ENCODE peak calls at places on chromosome 14, in four cellular contexts. One of them, this sample, is unnamed.

GRCh38 chr14:59154383-59154782 is 34.1 kb upstream of the DAAM1 start:
- DNase-seq in breast epithelium: no peak
- DNase-seq in activated CD8-positive, alpha-beta T cell treated with anti-CD3 and anti-CD28 coated beads for 36 hours: no peak
- DNase-seq in body of pancreas: no peak
- DNase-seq in this sample: no peak

GRCh38 chr14:103711516-103712431 is 3.5 kb downstream of the XRCC3 start:
- DNase-seq in body of pancreas: no peak
- DNase-seq in activated CD8-positive, alpha-beta T cell treated with anti-CD3 and anti-CD28 coated beads for 36 hours: no peak
- DNase-seq in breast epithelium: peak; percentile 81
- DNase-seq in this sample: no peak

GRCh38 chr14:84323963-84324362 is 1206.0 kb upstream of the FLRT2 start:
- DNase-seq in activated CD8-positive, alpha-beta T cell treated with anti-CD3 and anti-CD28 coated beads for 36 hours: no peak
- DNase-seq in breast epithelium: no peak
- DNase-seq in body of pancreas: no peak
- DNase-seq in this sample: no peak

GRCh38 chr14:29865299-29865698 is 62.3 kb downstream of the PRKD1 start:
- DNase-seq in activated CD8-positive, alpha-beta T cell treated with anti-CD3 and anti-CD28 coated beads for 36 hours: no peak
- DNase-seq in body of pancreas: no peak
- DNase-seq in breast epithelium: no peak
- DNase-seq in this sample: no peak

GRCh38 chr14:101851716-101852395 is 90.3 kb downstream of the PPP2R5C start:
- DNase-seq in body of pancreas: no peak
- DNase-seq in activated CD8-positive, alpha-beta T cell treated with anti-CD3 and anti-CD28 coated beads for 36 hours: no peak
- DNase-seq in breast epithelium: no peak
- DNase-seq in this sample: no peak

GRCh38 chr14:90785474-90785873 is 30.8 kb downstream of the TTC7B start:
- DNase-seq in activated CD8-positive, alpha-beta T cell treated with anti-CD3 and anti-CD28 coated beads for 36 hours: no peak
- DNase-seq in body of pancreas: peak; percentile 12
- DNase-seq in breast epithelium: no peak
- DNase-seq in this sample: no peak

GRCh38 chr14:38366374-38366773 is 110.5 kb upstream of the CLEC14A start:
- DNase-seq in breast epithelium: no peak
- DNase-seq in activated CD8-positive, alpha-beta T cell treated with anti-CD3 and anti-CD28 coated beads for 36 hours: no peak
- DNase-seq in body of pancreas: no peak
- DNase-seq in this sample: no peak

GRCh38 chr14:60095781-60096450 is 4.2 kb downstream of the PCNX4 start:
- DNase-seq in activated CD8-positive, alpha-beta T cell treated with anti-CD3 and anti-CD28 coated beads for 36 hours: no peak
- DNase-seq in breast epithelium: no peak
- DNase-seq in body of pancreas: no peak
- DNase-seq in this sample: no peak

GRCh38 chr14:65356327-65356836 is 56.1 kb upstream of the FUT8 start:
- DNase-seq in breast epithelium: peak; percentile 32
- DNase-seq in activated CD8-positive, alpha-beta T cell treated with anti-CD3 and anti-CD28 coated beads for 36 hours: peak; percentile 58
- DNase-seq in body of pancreas: no peak
- DNase-seq in this sample: no peak

GRCh38 chr14:34113051-34113511 is 162.2 kb upstream of the EGLN3 start:
- DNase-seq in body of pancreas: no peak
- DNase-seq in activated CD8-positive, alpha-beta T cell treated with anti-CD3 and anti-CD28 coated beads for 36 hours: no peak
- DNase-seq in breast epithelium: peak; percentile 34
- DNase-seq in this sample: no peak

GRCh38 chr14:93430889-93431670 is at the start of gene UNC79:
- DNase-seq in activated CD8-positive, alpha-beta T cell treated with anti-CD3 and anti-CD28 coated beads for 36 hours: peak; percentile 18
- DNase-seq in body of pancreas: peak; percentile 75
- DNase-seq in breast epithelium: no peak
- DNase-seq in this sample: peak; percentile 68

GRCh38 chr14:72604133-72604532 is 289.8 kb downstream of the DPF3 start:
- DNase-seq in body of pancreas: no peak
- DNase-seq in breast epithelium: no peak
- DNase-seq in activated CD8-positive, alpha-beta T cell treated with anti-CD3 and anti-CD28 coated beads for 36 hours: no peak
- DNase-seq in this sample: no peak

GRCh38 chr14:68306265-68306933 is 486.5 kb downstream of the ZFP36L1 start:
- DNase-seq in activated CD8-positive, alpha-beta T cell treated with anti-CD3 and anti-CD28 coated beads for 36 hours: no peak
- DNase-seq in breast epithelium: no peak
- DNase-seq in body of pancreas: no peak
- DNase-seq in this sample: no peak

GRCh38 chr14:55270832-55271571 is at the start of gene FBXO34:
- DNase-seq in body of pancreas: peak; percentile 100
- DNase-seq in activated CD8-positive, alpha-beta T cell treated with anti-CD3 and anti-CD28 coated beads for 36 hours: peak; percentile 100
- DNase-seq in breast epithelium: peak; percentile 98
- DNase-seq in this sample: peak; percentile 100

GRCh38 chr14:61644834-61645233 is 50.5 kb upstream of the HIF1A start:
- DNase-seq in body of pancreas: no peak
- DNase-seq in breast epithelium: no peak
- DNase-seq in activated CD8-positive, alpha-beta T cell treated with anti-CD3 and anti-CD28 coated beads for 36 hours: no peak
- DNase-seq in this sample: no peak

GRCh38 chr14:103385994-103386491 is 828 bp downstream of the MARK3 start:
- DNase-seq in breast epithelium: no peak
- DNase-seq in activated CD8-positive, alpha-beta T cell treated with anti-CD3 and anti-CD28 coated beads for 36 hours: peak; percentile 59
- DNase-seq in body of pancreas: peak; percentile 41
- DNase-seq in this sample: no peak

GRCh38 chr14:87901196-87901595 is 91.8 kb downstream of the GALC start:
- DNase-seq in body of pancreas: no peak
- DNase-seq in activated CD8-positive, alpha-beta T cell treated with anti-CD3 and anti-CD28 coated beads for 36 hours: no peak
- DNase-seq in breast epithelium: no peak
- DNase-seq in this sample: no peak

GRCh38 chr14:96055065-96055752 is 16.0 kb downstream of the C14orf132 start:
- DNase-seq in activated CD8-positive, alpha-beta T cell treated with anti-CD3 and anti-CD28 coated beads for 36 hours: no peak
- DNase-seq in breast epithelium: no peak
- DNase-seq in body of pancreas: no peak
- DNase-seq in this sample: no peak

GRCh38 chr14:96058606-96059200 is 19.5 kb downstream of the C14orf132 start:
- DNase-seq in activated CD8-positive, alpha-beta T cell treated with anti-CD3 and anti-CD28 coated beads for 36 hours: no peak
- DNase-seq in breast epithelium: no peak
- DNase-seq in body of pancreas: no peak
- DNase-seq in this sample: peak; percentile 40

GRCh38 chr14:96057738-96058137 is 18.6 kb downstream of the C14orf132 start:
- DNase-seq in body of pancreas: no peak
- DNase-seq in breast epithelium: no peak
- DNase-seq in activated CD8-positive, alpha-beta T cell treated with anti-CD3 and anti-CD28 coated beads for 36 hours: no peak
- DNase-seq in this sample: no peak

GRCh38 chr14:96055753-96056508 is 16.8 kb downstream of the C14orf132 start:
- DNase-seq in activated CD8-positive, alpha-beta T cell treated with anti-CD3 and anti-CD28 coated beads for 36 hours: no peak
- DNase-seq in breast epithelium: no peak
- DNase-seq in body of pancreas: no peak
- DNase-seq in this sample: no peak

DNA sequence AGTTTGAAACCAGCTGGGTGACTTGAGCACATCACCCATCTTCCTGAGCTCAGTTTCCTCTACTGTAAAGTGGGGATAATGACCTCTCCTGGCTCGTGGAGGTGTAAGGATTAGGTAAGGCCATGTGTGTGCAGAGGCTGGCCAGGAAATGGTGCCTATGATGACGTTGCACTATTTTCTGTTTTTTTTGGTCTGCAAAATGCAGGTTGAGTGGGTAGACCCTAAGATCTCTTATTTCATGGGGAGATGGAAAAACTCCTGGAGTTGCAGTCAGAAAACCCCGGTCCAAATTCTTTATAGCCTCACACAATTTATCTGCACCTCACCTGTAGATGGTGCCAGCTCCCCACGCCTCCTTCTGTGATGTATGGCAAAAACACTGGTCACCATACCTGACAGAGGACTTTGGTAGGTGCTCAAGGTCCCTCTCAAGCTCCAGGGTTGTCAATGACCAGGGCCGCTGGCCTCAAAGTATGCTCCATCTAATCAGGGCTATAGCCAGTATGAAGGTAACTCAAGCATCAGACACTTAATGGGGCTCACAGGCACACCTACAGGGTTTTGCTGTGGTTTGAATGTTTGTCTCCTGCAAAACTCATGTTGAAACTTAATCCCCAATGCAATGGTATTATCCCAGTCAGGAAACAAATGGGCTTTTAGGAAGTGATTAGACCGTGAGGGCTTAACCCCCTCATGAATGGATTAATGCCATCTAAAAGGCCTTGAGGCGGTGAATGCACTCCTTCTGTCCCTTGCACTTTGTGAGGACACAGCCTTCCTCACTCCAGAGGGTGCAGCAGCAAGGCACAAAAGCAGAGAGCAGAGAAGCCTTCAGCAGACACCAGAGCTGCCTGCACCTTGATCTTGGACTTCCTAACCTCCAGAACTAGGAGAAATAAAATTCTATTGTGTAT is 17.6 kb downstream of the C14orf132 start:
- DNase-seq in body of pancreas: no peak
- DNase-seq in activated CD8-positive, alpha-beta T cell treated with anti-CD3 and anti-CD28 coated beads for 36 hours: peak; percentile 10
- DNase-seq in breast epithelium: no peak
- DNase-seq in this sample: no peak
- TF ChIP-seq CTCF in body of pancreas: peak; percentile 28
- TF ChIP-seq CTCF in activated CD8-positive, alpha-beta T cell treated with anti-CD3 and anti-CD28 coated beads for 36 hours: no peak
- TF ChIP-seq CTCF in breast epithelium: no peak
- TF ChIP-seq CTCF in this sample: no peak

GRCh38 chr14:31403707-31404106 is 16.6 kb downstream of the HEATR5A start:
- DNase-seq in breast epithelium: no peak
- DNase-seq in body of pancreas: no peak
- DNase-seq in activated CD8-positive, alpha-beta T cell treated with anti-CD3 and anti-CD28 coated beads for 36 hours: no peak
- DNase-seq in this sample: no peak

GRCh38 chr14:31408421-31408820 is 11.9 kb downstream of the HEATR5A start:
- DNase-seq in activated CD8-positive, alpha-beta T cell treated with anti-CD3 and anti-CD28 coated beads for 36 hours: no peak
- DNase-seq in breast epithelium: no peak
- DNase-seq in body of pancreas: no peak
- DNase-seq in this sample: no peak

GRCh38 chr14:31405599-31406251 is 14.6 kb downstream of the HEATR5A start:
- DNase-seq in activated CD8-positive, alpha-beta T cell treated with anti-CD3 and anti-CD28 coated beads for 36 hours: no peak
- DNase-seq in breast epithelium: no peak
- DNase-seq in body of pancreas: no peak
- DNase-seq in this sample: no peak

GRCh38 chr14:31402764-31403163 is 17.6 kb downstream of the HEATR5A start:
- DNase-seq in breast epithelium: no peak
- DNase-seq in activated CD8-positive, alpha-beta T cell treated with anti-CD3 and anti-CD28 coated beads for 36 hours: no peak
- DNase-seq in body of pancreas: no peak
- DNase-seq in this sample: no peak

GRCh38 chr14:31405106-31405505 is 15.2 kb downstream of the HEATR5A start:
- DNase-seq in body of pancreas: no peak
- DNase-seq in breast epithelium: no peak
- DNase-seq in activated CD8-positive, alpha-beta T cell treated with anti-CD3 and anti-CD28 coated beads for 36 hours: no peak
- DNase-seq in this sample: no peak
- TF ChIP-seq CTCF in body of pancreas: no peak
- TF ChIP-seq CTCF in breast epithelium: no peak
- TF ChIP-seq CTCF in activated CD8-positive, alpha-beta T cell treated with anti-CD3 and anti-CD28 coated beads for 36 hours: no peak
- TF ChIP-seq CTCF in this sample: no peak

DNA sequence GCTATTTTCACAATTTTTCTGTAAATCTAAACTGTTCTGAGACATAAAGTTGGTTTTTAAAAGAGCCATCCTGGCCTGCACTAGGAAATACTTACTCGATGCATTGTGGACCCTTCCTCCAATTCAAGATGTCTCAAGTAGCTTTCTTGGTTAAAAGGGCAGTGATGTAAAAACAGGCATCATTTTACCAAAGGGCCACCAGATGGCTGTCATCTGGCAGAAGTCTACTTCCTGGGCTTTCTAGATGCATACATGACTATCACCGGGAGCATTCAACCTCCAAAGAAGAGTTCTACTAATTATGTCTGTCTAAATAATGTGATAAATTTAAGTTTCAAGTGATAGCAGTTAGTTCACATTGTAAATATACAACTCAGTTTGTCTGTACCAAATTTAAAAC is 96.8 kb upstream of the FRMD6 start:
- DNase-seq in breast epithelium: no peak
- DNase-seq in activated CD8-positive, alpha-beta T cell treated with anti-CD3 and anti-CD28 coated beads for 36 hours: no peak
- DNase-seq in body of pancreas: no peak
- DNase-seq in this sample: no peak
- TF ChIP-seq CTCF in breast epithelium: no peak
- TF ChIP-seq CTCF in activated CD8-positive, alpha-beta T cell treated with anti-CD3 and anti-CD28 coated beads for 36 hours: no peak
- TF ChIP-seq CTCF in body of pancreas: no peak
- TF ChIP-seq CTCF in this sample: no peak

DNA sequence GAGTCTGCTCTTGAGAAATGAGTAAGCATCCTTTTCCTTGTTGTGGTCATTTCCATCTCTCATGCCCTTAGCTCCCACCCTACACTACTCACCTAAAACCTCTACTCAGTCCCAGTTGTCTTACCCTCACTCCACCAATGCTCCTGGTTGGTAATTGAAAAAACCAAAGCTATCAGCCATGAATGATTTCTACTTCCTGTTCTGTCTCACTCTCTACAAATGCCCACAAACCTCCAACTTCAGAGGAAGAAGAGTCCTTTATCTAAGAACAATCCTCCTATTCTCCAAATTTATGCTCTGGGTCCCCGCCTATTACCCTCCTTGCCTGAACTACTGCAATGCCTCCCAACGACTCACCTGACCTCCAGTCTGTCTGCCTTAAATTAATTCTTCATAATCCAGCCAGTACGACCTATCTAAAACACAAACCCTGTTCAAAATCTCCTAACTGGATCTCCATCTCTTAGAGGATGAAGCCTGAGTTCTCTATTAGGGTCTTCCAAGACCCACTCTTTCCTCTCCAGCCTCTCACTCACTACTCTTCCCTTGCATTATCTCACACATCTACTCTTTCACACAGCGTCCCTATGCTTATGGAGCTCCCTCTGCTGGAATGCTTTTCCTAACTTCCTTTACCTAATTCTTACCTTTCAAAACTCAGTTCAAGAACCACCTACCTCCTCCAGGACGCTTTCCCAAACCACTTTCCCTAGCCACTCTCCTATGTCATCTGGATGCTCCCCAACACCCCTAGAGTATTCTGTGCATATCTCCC is 2.2 kb downstream of the DHRS1 start:
- DNase-seq in activated CD8-positive, alpha-beta T cell treated with anti-CD3 and anti-CD28 coated beads for 36 hours: no peak
- DNase-seq in breast epithelium: no peak
- DNase-seq in body of pancreas: no peak
- DNase-seq in this sample: no peak
- TF ChIP-seq CTCF in activated CD8-positive, alpha-beta T cell treated with anti-CD3 and anti-CD28 coated beads for 36 hours: no peak
- TF ChIP-seq CTCF in breast epithelium: peak; percentile 1
- TF ChIP-seq CTCF in body of pancreas: peak; percentile 47
- TF ChIP-seq CTCF in this sample: peak; percentile 54

GRCh38 chr14:74979442-74980397 is 23.0 kb upstream of the EIF2B2 start:
- DNase-seq in breast epithelium: no peak
- DNase-seq in body of pancreas: no peak
- DNase-seq in activated CD8-positive, alpha-beta T cell treated with anti-CD3 and anti-CD28 coated beads for 36 hours: no peak
- DNase-seq in this sample: no peak
- TF ChIP-seq CTCF in breast epithelium: no peak
- TF ChIP-seq CTCF in body of pancreas: no peak
- TF ChIP-seq CTCF in activated CD8-positive, alpha-beta T cell treated with anti-CD3 and anti-CD28 coated beads for 36 hours: no peak
- TF ChIP-seq CTCF in this sample: no peak

This sample was measured in type B pancreatic cell.